ENCODE peak calls at places on chromosome 5, in eight cellular contexts. X is IMR-90, D is HCT116, M is gastrocnemius medialis, G is PC-3, L is fibroblast of lung, Q is adrenal gland, Y is brain microvascular endothelial cell. W is an unnamed sample. For H3K27me3, the result is how much of the 10 kb centered on the place peaks cover.

GRCh38 chr5:31854181-31854624 is 215.3 kb downstream of the PDZD2 start:
- DNase-seq in M (no peak), G (peak), X (peak), Q (no peak), Y (no peak), L (peak), D (no peak), W (no peak)

GRCh38 chr5:132477784-132478497 is 12.6 kb downstream of the IRF1 start:
- DNase-seq in Q (no peak), X (no peak), Y (no peak), D (no peak), L (no peak), M (no peak), G (no peak), W (no peak)

GRCh38 chr5:68362331-68362730 is 146.8 kb downstream of the PIK3R1 start:
- DNase-seq in D (no peak), G (no peak), L (no peak), Y (no peak), Q (no peak), M (no peak), X (no peak), W (no peak)

GRCh38 chr5:158514353-158514960 is 585.3 kb downstream of the EBF1 start:
- DNase-seq in G (peak), Y (peak), X (peak), L (peak), Q (no peak), M (no peak), D (no peak), W (no peak)

GRCh38 chr5:115553082-115553481 is 8.5 kb upstream of the FEM1C start:
- DNase-seq in G (no peak), D (no peak), Y (no peak), L (no peak), M (no peak), X (peak), Q (no peak), W (no peak)

GRCh38 chr5:174555726-174556125 is 168.7 kb upstream of the MSX2 start:
- DNase-seq in M (no peak), D (no peak), L (no peak), Q (no peak), X (no peak), Y (no peak), G (no peak), W (no peak)

GRCh38 chr5:6583049-6583880 is 49.6 kb downstream of the NSUN2 start:
- DNase-seq in L (peak), Q (no peak), Y (no peak), G (no peak), D (no peak), X (no peak), M (no peak), W (no peak)

GRCh38 chr5:148029131-148029530 is 34.6 kb upstream of the SPINK5 start:
- DNase-seq in G (no peak), M (no peak), Q (no peak), L (no peak), Y (no peak), D (no peak), X (no peak), W (no peak)

GRCh38 chr5:93621340-93621872 is 38.4 kb downstream of the NR2F1 start:
- DNase-seq in D (no peak), X (peak), L (peak), M (peak), G (peak), Q (peak), Y (peak), W (peak)

GRCh38 chr5:171405615-171406014 is 13.8 kb upstream of the FGF18 start:
- DNase-seq in G (no peak), X (peak), Q (no peak), L (peak), M (no peak), D (no peak), Y (no peak), W (no peak)

GRCh38 chr5:141808857-141809256 is 69.4 kb downstream of the PCDH1 start:
- DNase-seq in Q (no peak), L (no peak), Y (no peak), X (no peak), M (no peak), G (no peak), D (no peak), W (no peak)

GRCh38 chr5:141807732-141808131 is 70.5 kb downstream of the PCDH1 start:
- DNase-seq in Y (no peak), D (no peak), M (no peak), Q (no peak), X (no peak), G (no peak), L (no peak), W (no peak)

GRCh38 chr5:141806626-141807025 is 71.6 kb downstream of the PCDH1 start:
- DNase-seq in Q (no peak), Y (no peak), G (no peak), M (no peak), D (no peak), L (no peak), X (no peak), W (no peak)

GRCh38 chr5:141809697-141810096 is 68.5 kb downstream of the PCDH1 start:
- DNase-seq in Y (no peak), G (no peak), X (no peak), Q (no peak), L (no peak), D (no peak), M (no peak), W (no peak)

DNA sequence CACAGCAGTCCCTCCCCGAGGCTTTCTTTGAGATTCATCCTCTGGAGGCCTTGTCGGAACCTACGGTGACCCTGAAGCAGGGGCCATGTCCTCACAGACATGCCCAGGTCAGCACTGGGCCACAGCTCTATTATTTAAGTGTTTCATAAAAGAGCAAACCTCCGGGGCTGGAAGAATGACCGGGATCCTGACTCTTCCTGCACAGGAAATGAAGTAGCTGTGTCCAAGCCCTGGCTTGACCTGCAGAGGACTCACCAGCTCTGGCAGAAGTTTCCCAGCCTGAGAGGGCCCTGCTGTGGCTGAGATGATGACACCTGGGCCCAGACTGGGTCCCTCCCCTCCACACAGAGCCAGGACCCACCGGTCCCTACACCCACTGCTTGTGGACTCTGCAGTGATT is 72.3 kb downstream of the PCDH1 start:
- DNase-seq in Q (peak), D (no peak), X (no peak), M (no peak), Y (no peak), L (no peak), G (no peak), W (no peak)
- H3K27me3 ChIP-seq in Q (under half), D (under half), X (half or more), M (under half), Y (under half), L (under half), G (under half), W (under half)

DNA sequence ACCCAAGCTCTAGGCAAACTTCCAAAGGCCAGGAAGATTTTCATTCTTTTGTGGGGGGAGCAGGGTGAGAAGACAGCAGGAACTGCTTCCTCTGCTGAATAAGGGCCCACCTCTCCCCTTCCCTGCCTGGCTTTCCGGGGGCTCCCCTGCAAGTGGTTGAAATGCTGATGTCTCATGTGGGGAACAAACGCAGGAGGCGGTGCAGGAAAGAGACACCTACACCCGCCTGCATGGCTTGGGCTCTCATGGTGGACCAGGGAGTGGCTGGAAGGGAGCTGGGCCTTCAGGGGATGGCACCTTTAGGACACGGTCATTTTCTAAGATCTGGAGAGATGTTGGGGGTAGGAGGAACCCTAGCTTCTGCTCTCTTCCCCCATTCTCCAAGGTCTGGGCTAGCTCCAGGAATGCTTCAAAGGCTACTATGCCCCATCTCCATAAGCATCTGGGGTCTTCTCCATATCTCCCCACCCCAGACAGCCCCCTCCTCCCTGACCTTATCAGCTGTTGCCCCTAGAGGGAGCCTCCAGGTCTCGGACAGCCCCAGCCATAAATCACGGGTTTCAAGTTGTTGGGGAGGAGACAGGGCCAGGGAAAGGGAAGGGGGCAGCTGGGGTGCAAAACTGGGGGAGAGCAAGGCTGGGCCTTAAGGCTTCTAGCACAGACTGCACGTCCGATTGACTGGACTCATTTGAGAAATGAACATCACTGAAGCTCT is 76.6 kb downstream of the PSD2 start:
- DNase-seq in M (no peak), D (no peak), Y (no peak), G (no peak), Q (no peak), L (no peak), X (no peak), W (no peak)
- TF ChIP-seq CTCF in M (no peak), D (peak), Y (peak), G (peak), Q (no peak), L (no peak), X (no peak), W (no peak)

GRCh38 chr5:82692826-82693225 is 384.4 kb downstream of the TMEM167A start:
- DNase-seq in M (no peak), L (no peak), Y (no peak), Q (no peak), G (no peak), D (no peak), X (no peak), W (no peak)

GRCh38 chr5:82699737-82700136 is 377.5 kb downstream of the TMEM167A start:
- DNase-seq in Q (no peak), X (no peak), Y (no peak), L (no peak), M (no peak), G (no peak), D (no peak), W (no peak)

DNA sequence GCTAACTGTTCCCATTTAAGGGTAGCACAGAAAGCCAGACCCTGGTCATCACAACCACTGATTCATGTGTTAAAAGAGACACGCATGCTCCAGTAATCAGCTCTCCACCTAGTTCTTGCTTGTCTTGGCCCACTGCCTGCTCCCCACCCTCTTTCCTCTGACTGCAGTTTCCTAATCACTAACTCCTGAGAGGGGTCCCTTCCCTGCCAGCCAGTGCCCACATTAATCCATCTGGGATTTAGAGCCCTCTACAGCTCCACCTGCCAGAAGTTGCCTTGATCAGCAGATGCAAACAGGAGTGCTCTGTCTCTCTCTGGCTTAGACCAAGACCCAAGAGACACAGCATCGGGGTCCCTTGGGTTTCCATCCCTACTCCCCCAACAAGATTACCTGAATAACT is 382.3 kb downstream of the TMEM167A start:
- DNase-seq in Q (no peak), Y (no peak), L (no peak), M (no peak), D (no peak), G (no peak), X (no peak), W (no peak)
- H3K27ac ChIP-seq in Q (no peak), Y (no peak), L (no peak), M (no peak), D (no peak), G (no peak), X (no peak), W (no peak)

GRCh38 chr5:33115467-33115866 is 325.3 kb upstream of the TARS1 start:
- DNase-seq in M (no peak), Y (no peak), X (no peak), G (no peak), Q (no peak), D (no peak), L (peak), W (no peak)
- H3K27me3 ChIP-seq in M (under half), Y (under half), X (under half), G (under half), Q (under half), D (under half), L (under half), W (under half)

DNA sequence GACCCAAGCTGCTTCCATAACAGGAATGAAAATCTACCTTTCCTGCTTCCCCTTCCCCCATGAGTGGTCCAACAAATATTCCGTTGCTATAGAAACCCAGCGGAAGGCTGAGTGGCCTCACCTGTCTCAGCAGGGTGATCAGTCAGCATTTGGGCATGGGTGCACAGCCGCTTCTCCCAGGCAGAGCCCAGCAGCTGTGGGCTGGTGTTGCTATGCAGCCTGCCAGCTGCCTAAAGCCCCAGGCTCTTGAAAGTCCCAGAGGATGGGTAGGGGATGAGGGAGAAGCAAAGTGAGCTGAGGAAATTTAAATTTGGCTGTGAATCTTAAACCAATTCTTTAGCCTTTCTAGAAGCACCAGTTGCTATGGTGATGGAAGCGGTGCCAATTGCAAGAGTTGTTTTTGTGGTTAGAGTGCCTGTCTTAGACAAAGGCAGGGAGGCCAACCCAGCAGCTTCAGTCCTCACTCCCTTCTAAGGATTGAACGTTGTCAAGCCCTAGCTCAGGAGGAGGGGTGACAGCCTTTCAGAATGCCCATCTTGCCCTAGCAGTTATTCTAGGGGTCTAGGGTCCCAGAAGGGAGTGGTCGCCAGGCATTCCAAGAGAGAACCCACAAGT is 151.5 kb upstream of the PITX1 start:
- DNase-seq in G (no peak), X (peak), Q (no peak), M (no peak), Y (no peak), L (peak), D (no peak), W (no peak)
- TF ChIP-seq CTCF in G (no peak), X (no peak), Q (no peak), M (no peak), Y (no peak), L (no peak), D (no peak), W (no peak)

DNA sequence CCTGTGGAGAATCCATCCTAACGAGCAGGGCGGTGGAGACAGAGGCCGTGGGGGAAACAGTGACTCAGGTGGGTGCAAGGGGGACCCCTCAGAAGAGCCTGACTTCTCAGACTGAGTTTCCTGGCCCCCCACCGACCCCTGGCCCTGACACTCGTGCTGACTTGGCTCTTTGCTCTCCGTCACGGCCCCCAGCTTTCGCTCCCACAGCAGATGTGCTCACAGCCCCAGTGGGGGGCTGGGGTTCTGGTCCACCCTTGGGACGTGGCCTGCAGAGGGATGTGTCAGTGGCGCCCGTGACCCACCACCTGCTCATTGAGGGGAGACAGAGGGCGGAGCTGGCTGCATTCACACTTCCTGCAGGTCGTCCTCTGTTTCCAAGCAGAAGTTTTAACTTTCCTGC is 62.9 kb upstream of the IRX4 start:
- DNase-seq in M (no peak), Y (no peak), X (no peak), D (no peak), G (no peak), L (no peak), Q (no peak), W (no peak)
- H3K27ac ChIP-seq in M (no peak), Y (no peak), X (no peak), D (no peak), G (no peak), L (no peak), Q (no peak), W (no peak)

GRCh38 chr5:13627673-13628454 is 316.6 kb downstream of the DNAH5 start:
- DNase-seq in G (no peak), Y (no peak), X (no peak), M (no peak), L (no peak), Q (no peak), D (no peak), W (no peak)
- H3K27me3 ChIP-seq in G (under half), Y (under half), X (under half), M (under half), L (under half), Q (under half), D (under half), W (under half)